ENCODE peak calls at places on chromosomes 13 and 19, in five cellular contexts. Z, G, X, O and U are unnamed samples.

GRCh38 chr13:114130708-114131580 is 1.5 kb downstream of the RASA3 start:
- DNase-seq in Z (peak), G (no peak), X (no peak), O (no peak), U (peak)

GRCh38 chr13:21738636-21739035 is 67.8 kb downstream of the FGF9 start:
- DNase-seq in Z (no peak), G (no peak), X (no peak), O (no peak), U (no peak)

GRCh38 chr13:20924758-20925394 is 22.3 kb upstream of the XPO4 start:
- DNase-seq in Z (peak), G (no peak), X (peak), O (no peak), U (peak)

GRCh38 chr13:21399741-21400140 is 59.4 kb downstream of the ZDHHC20 start:
- DNase-seq in Z (no peak), G (no peak), X (no peak), O (no peak), U (no peak)

GRCh38 chr19:32519023-32519422 is 62.0 kb upstream of the PDCD5 start:
- DNase-seq in Z (no peak), G (no peak), X (no peak), O (no peak), U (no peak)

GRCh38 chr13:47696677-47697076 is 304.4 kb downstream of the SUCLA2 start:
- DNase-seq in Z (no peak), G (no peak), X (no peak), O (no peak), U (peak)

GRCh38 chr19:23071087-23071511 is 45.7 kb upstream of the ZNF730 start:
- DNase-seq in Z (peak), G (no peak), X (no peak), O (no peak), U (peak)

GRCh38 chr13:48320396-48320790 is 16.8 kb downstream of the RB1 start:
- DNase-seq in Z (no peak), G (no peak), X (no peak), O (no peak), U (no peak)

GRCh38 chr19:52343548-52343947 is 7.5 kb downstream of the ZNF610 start:
- DNase-seq in Z (peak), G (peak), X (peak), O (no peak), U (peak)

GRCh38 chr13:45809810-45810394 is 41.7 kb downstream of the SIAH3 start:
- DNase-seq in Z (no peak), G (no peak), X (no peak), O (no peak), U (no peak)

GRCh38 chr13:31073859-31074718 is 87.6 kb downstream of the HSPH1 start:
- DNase-seq in Z (no peak), G (no peak), X (no peak), O (peak), U (no peak)

GRCh38 chr13:59951011-59951410 is 212.7 kb downstream of the DIAPH3 start:
- DNase-seq in Z (no peak), G (no peak), X (no peak), O (no peak), U (no peak)

GRCh38 chr13:29883941-29884518 is 33.6 kb upstream of the UBL3 start:
- DNase-seq in Z (no peak), G (no peak), X (no peak), O (no peak), U (no peak)

GRCh38 chr13:29885967-29886366 is 35.5 kb upstream of the UBL3 start:
- DNase-seq in Z (no peak), G (no peak), X (no peak), O (no peak), U (no peak)

GRCh38 chr13:29887030-29887557 is 36.7 kb upstream of the UBL3 start:
- DNase-seq in Z (no peak), G (no peak), X (no peak), O (no peak), U (no peak)

GRCh38 chr13:29886446-29886845 is 36.0 kb upstream of the UBL3 start:
- DNase-seq in Z (no peak), G (no peak), X (no peak), O (no peak), U (no peak)

DNA sequence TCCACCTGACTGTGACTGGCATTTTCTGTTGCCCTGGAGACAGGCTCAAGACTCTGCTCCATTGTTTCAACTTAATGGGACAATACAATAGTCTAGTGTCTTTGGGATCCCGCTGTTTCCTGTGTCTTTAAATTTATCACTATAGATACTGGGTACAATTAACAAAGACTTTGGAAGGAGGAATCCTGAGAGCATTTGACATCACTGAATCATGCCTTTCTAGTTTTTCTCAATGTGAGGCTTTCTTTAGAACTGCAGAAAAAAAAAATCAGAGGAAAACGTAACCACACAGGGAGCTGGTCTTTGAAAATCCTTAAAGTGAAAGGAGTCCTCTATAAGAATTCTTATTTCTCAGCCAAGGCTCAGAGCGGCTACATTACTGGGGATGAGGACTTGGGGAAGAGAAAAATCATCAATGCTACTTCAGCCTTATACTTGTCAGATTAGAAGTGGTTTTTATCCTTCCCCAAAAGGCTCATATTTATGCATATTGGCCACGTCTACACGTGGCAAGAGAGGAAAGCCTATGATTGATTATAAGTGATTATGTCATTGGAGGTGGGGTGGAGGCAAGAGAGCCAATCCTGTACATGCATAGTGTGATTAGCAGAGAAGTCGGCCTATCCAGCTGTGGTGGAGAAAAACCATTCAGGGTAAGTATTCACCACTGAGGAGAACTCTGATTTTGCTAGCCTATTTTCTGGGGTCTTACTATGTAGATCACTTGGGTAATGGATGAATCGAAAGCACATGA is 34.4 kb upstream of the UBL3 start:
- DNase-seq in Z (no peak), G (no peak), X (peak), O (no peak), U (peak)
- TF ChIP-seq CREB1 in Z (no peak), G (no peak), X (no peak), O (no peak), U (no peak)

DNA sequence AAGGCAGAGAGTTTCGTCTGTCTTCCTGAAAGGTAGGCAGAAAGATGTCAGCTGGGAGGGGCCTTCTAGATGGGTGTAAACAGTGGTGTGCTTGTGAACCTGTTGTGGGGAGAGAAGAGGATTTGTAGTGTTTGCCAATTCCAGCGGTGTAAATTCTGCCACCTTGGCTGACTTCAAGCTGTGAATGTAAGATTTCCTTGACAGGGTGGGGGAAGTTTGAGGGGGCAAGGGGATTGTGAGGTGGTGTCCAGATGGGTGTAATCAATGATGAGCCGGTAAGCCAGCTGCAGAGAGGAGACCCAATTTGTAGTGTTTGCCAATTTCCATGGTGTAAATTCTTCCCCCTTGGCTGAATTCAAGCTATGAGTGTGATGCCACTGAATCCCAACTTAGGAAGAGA is 61.0 kb upstream of the ADGRE5 start:
- DNase-seq in Z (no peak), G (no peak), X (no peak), O (no peak), U (no peak)
- H3K4me3 ChIP-seq in Z (no peak), G (no peak), X (no peak), O (no peak), U (no peak)

DNA sequence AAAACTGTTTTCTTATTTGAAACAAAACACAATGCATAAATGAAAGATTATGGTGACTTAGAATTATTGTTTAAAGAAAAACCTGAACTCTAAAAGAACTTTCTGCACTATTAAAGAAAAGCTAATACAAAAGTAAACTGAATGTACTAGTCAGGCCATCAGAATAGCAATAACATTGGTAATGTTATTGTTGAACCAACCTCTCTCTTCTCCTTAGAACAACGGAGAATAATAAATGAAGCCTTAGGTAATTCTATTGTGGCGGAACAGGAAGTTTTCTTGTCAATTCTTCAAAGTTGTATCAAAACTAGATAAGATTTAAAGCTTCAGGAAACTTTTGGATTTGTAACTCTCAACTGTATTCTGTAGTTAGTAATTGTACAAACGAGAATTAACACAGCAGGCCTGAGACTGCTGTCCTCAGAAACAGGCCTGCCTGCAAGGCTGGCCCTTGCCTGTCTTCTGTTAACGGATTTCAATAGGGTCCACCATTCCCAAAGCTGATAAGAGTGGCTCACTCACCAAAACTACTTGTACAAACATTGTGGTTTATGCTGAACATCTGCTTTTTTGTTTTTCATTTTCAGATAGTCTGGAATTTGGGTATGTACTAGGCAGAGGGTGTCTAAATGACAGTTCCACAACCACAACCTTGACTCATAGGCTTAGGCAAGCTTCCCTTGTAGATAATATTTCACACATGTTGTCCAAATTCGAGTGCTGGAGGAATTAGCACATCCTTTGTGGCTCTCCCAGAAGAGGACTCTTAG is 825.8 kb downstream of the GPC5 start:
- DNase-seq in Z (peak), G (no peak), X (no peak), O (no peak), U (no peak)
- TF ChIP-seq CREB1 in Z (no peak), G (no peak), X (no peak), O (no peak), U (no peak)

DNA sequence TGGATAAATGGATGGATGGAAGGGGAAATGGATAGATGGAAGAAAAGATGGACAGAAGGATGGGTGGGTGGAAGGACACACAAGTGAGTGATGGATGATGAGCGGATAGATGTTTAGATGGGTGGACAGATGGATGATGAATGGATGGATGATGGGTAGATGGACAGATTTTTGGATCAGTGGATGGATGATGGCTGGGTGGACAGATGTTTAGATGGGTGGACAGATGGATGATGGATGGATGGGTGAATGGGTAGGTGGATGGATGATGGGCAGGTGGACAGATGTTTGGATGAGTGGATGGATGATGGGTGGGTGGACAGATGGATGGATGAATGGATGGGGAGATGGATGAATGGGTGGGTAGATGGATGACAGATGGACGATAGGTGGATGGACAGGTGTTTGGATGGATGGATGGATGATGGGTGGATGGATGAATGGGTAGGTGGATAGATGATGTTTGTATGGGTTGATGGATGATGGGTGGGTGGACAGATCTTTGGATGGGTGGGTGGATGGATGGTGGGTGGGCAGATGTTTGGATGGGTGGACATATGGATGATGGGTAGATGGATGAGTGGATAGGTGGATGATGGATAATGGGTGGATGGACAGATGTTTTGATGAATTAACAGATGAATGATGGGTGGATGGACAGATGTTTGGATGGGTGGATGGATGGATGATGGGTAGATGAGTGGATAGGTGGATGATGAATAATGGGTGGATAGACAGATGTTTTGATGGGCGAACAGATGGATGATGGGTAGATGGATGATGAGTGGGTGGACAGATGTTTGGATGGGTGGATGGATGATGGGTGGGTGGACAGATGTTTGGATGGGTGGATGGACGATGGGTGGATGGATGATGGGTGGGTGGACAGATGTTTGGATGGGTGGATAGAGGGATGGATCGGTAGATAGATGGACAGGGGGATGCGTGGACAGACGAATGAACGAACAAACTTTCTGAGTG is 39.5 kb downstream of the CERS4 start:
- DNase-seq in Z (no peak), G (no peak), X (no peak), O (no peak), U (no peak)
- H3K4me3 ChIP-seq in Z (no peak), G (no peak), X (no peak), O (no peak), U (no peak)

GRCh38 chr19:995051-995827 is 5.0 kb upstream of the GRIN3B start:
- DNase-seq in Z (no peak), G (no peak), X (no peak), O (no peak), U (no peak)

GRCh38 chr19:998064-998463 is 2.2 kb upstream of the GRIN3B start:
- DNase-seq in Z (no peak), G (no peak), X (no peak), O (no peak), U (no peak)

GRCh38 chr19:994516-994915 is 5.7 kb upstream of the GRIN3B start:
- DNase-seq in Z (no peak), G (no peak), X (no peak), O (no peak), U (no peak)

GRCh38 chr19:993831-994393 is 6.3 kb upstream of the GRIN3B start:
- DNase-seq in Z (no peak), G (no peak), X (no peak), O (no peak), U (no peak)

DNA sequence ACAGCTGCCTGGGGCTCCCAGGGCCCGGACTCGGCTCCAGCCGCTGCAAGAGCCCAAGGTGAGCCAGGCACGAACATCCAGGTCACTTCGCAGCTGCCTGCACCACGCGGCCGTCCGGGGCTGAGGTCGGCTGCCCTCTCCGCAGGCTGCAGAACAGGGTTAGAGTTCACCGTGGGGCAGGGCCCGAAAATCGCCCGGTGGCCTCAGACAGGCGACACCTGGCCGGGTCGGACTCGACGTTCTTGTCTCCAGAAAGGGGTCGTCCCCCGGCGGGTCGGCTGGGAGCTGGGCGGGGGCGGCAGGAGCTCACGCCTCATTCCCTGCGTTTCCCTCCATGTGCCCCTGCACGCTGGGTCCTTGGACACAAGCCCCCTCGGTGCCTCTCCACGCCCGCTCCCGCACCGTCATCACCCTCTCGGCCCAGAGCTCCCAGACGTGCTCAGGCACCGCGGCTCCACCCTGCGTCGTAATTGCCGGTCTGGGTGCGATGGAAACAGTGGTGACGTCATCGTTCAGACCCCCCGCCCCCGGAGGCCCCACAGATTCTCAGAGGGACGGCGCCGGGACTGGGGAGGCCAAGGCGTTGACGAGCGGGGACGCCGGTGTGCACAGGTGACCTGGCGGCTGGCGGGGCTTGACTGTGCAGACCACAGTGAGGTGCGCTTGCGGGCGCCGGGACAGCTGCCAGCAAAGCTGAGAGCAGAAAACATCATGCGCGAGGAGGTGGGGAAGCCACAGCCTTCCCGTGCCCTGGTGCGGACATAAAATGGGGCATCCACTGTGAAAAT is 4.0 kb upstream of the GRIN3B start:
- DNase-seq in Z (peak), G (no peak), X (no peak), O (no peak), U (peak)
- TF ChIP-seq CREB1 in Z (peak), G (peak), X (no peak), O (peak), U (peak)

GRCh38 chr13:99930925-99931324 is 40.6 kb downstream of the ZIC5 start:
- DNase-seq in Z (no peak), G (no peak), X (no peak), O (no peak), U (no peak)
- H3K4me3 ChIP-seq in Z (no peak), G (no peak), X (no peak), O (no peak), U (no peak)

GRCh38 chr13:37495046-37495445 is 103.5 kb downstream of the POSTN start:
- DNase-seq in Z (no peak), G (no peak), X (no peak), O (no peak), U (no peak)
- TF ChIP-seq CREB1 in Z (no peak), G (no peak), X (no peak), O (no peak), U (no peak)

GRCh38 chr19:48613852-48614435 is 932 bp downstream of the FAM83E start:
- DNase-seq in Z (no peak), G (no peak), X (no peak), O (no peak), U (no peak)
- H3K4me3 ChIP-seq in Z (no peak), G (peak), X (no peak), O (no peak), U (peak)

DNA sequence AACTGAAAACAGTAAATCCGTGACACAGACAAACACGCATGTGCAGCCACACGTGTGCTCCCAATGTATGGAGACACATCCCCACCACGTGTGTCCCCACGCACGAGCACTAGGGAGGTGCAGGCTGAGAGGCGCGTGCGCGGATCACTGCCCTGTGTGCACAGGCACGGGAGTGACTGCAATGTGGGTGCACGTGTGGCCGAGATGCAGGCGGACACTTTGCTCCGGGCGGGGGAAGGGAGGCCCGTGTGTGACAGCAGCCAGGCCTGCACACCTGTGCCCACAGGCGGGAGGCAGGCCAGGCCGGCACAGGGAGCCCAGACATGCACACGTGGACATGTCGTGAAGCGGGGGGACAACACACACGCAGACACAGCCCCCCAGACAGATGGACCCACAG is 77.0 kb downstream of the PTPRS start:
- DNase-seq in Z (no peak), G (no peak), X (no peak), O (no peak), U (no peak)
- TF ChIP-seq CREB1 in Z (no peak), G (no peak), X (no peak), O (no peak), U (no peak)